ENCODE peak calls at places on chromosomes 16 and 17, in six cellular contexts. W is heart left ventricle; Q is activated T-helper 1 cell treated with Interleukin-2 at 50 U/mL for 16 hours; D is hippocampal formation; G is thyroid gland; O is activated naive CD8-positive, alpha-beta T cell treated with anti-CD3 and anti-CD28 coated beads, Interleukin-2, amount 50 U/mL, for 24 hours. X is an unnamed sample.

GRCh38 chr17:81254955-81255717 is 16.0 kb downstream of the NDUFAF8 start:
- DNase-seq in O (no peak), D (peak; percentile 25), Q (no peak), G (peak; percentile 99), W (peak; percentile 81), X (no peak)

GRCh38 chr17:71521724-71522123 is 599.1 kb upstream of the SOX9 start:
- DNase-seq in D (no peak), G (no peak), Q (no peak), W (no peak), O (no peak), X (no peak)

GRCh38 chr16:397736-398332 is 835 bp downstream of the NME4 start:
- DNase-seq in D (peak; percentile 37), O (no peak), Q (no peak), W (peak; percentile 78), G (peak; percentile 88), X (no peak)

GRCh38 chr16:88785106-88785924 is at the start of gene PIEZO1:
- DNase-seq in Q (peak; percentile 82), G (peak; percentile 73), D (no peak), W (peak; percentile 77), O (peak; percentile 81), X (peak; percentile 79)

GRCh38 chr17:29140051-29140582 is 40.1 kb downstream of the MYO18A start:
- DNase-seq in G (peak; percentile 84), W (peak; percentile 91), Q (peak; percentile 73), O (peak; percentile 85), D (peak; percentile 28), X (peak; percentile 58)

GRCh38 chr16:2337431-2338296 is 2.9 kb downstream of the ABCA3 start:
- DNase-seq in O (no peak), G (no peak), Q (no peak), D (no peak), W (no peak), X (no peak)

GRCh38 chr17:30021708-30022317 is 80.4 kb downstream of the EFCAB5 start:
- DNase-seq in D (peak; percentile 28), W (no peak), Q (no peak), O (peak; percentile 25), G (peak; percentile 19), X (peak; percentile 18)

GRCh38 chr16:67268136-67268579 is 11.2 kb upstream of the PLEKHG4 start:
- DNase-seq in Q (no peak), G (no peak), D (no peak), O (no peak), W (no peak), X (no peak)

GRCh38 chr17:57925361-57925990 is 29.7 kb downstream of the CUEDC1 start:
- DNase-seq in W (no peak), D (no peak), Q (no peak), O (no peak), G (peak; percentile 66), X (no peak)

GRCh38 chr17:42009170-42009569 is 8.1 kb downstream of the DNAJC7 start:
- DNase-seq in G (no peak), Q (no peak), W (no peak), D (peak; percentile 84), O (no peak), X (no peak)

GRCh38 chr17:74119960-74120359 is 83.5 kb upstream of the RPL38 start:
- DNase-seq in W (no peak), G (no peak), D (no peak), Q (no peak), O (no peak), X (no peak)

GRCh38 chr16:78844682-78845081 is 745.2 kb downstream of the WWOX start:
- DNase-seq in Q (no peak), G (no peak), W (peak; percentile 20), O (no peak), D (no peak), X (no peak)

GRCh38 chr17:18301081-18301480 is 13.7 kb downstream of the TOP3A start:
- DNase-seq in D (no peak), O (no peak), Q (no peak), W (no peak), G (no peak), X (no peak)

GRCh38 chr16:53071748-53072301 is 17.0 kb downstream of the CHD9 start:
- DNase-seq in O (no peak), G (peak; percentile 63), Q (no peak), W (peak; percentile 92), D (peak; percentile 32), X (no peak)

GRCh38 chr17:71655542-71655941 is 465.3 kb upstream of the SOX9 start:
- DNase-seq in W (no peak), O (no peak), Q (no peak), G (no peak), D (no peak), X (no peak)

GRCh38 chr16:68257906-68258800 is 6.2 kb upstream of the SLC7A6 start:
- DNase-seq in O (no peak), D (no peak), W (no peak), G (peak; percentile 99), Q (no peak), X (no peak)

GRCh38 chr16:82630688-82631087 is 3.9 kb downstream of the CDH13 start:
- DNase-seq in O (no peak), D (peak; percentile 33), G (no peak), Q (no peak), W (no peak), X (no peak)

GRCh38 chr17:67151717-67152116 is 93.3 kb downstream of the HELZ start:
- DNase-seq in W (no peak), D (no peak), G (no peak), Q (no peak), O (no peak), X (no peak)

GRCh38 chr16:27701381-27701780 is 151.4 kb downstream of the KATNIP start:
- DNase-seq in O (no peak), W (no peak), D (no peak), G (no peak), Q (no peak), X (no peak)

GRCh38 chr17:73232587-73233373 is 28.9 kb downstream of the CPSF4L start:
- DNase-seq in O (no peak), Q (no peak), W (no peak), D (no peak), G (peak; percentile 29), X (no peak)

GRCh38 chr17:9174312-9174711 is 153.0 kb downstream of the NTN1 start:
- DNase-seq in Q (no peak), O (no peak), W (no peak), G (no peak), D (no peak), X (no peak)